ENCODE peak calls at places on chromosomes 2 and 18, in six cellular contexts. W is occipital lobe; Q is stimulated activated CD8-positive, alpha-beta memory T cell treated with anti-CD3 and anti-CD28 coated beads, Interleukin-15, amount 100 ng/mL, for 24 hours; G is T-helper 1 cell; Y is fibroblast of mammary gland; I is SJSA1. Z is an unnamed sample.
A peak's percentile ranks its signal among the peaks of the same experiment; 100 is the strongest.

GRCh38 chr18:74840492-74841167 is 243.0 kb downstream of the ZNF407 start:
- DNase-seq in W (no peak), Q (no peak), G (peak; percentile 41), Y (peak; percentile 80), I (peak; percentile 66), Z (no peak)

GRCh38 chr2:122255924-122256323 is 500.5 kb downstream of the TSN start:
- DNase-seq in W (no peak), Q (no peak), G (no peak), Y (peak; percentile 52), I (no peak), Z (no peak)

GRCh38 chr18:76452357-76452756 is 42.7 kb downstream of the ZNF516 start:
- DNase-seq in W (no peak), Q (no peak), G (no peak), Y (peak; percentile 67), I (no peak), Z (no peak)

GRCh38 chr18:59546164-59546563 is 151.1 kb downstream of the CCBE1 start:
- DNase-seq in W (no peak), Q (no peak), G (no peak), Y (peak; percentile 84), I (no peak), Z (no peak)

GRCh38 chr2:226699321-226699720 is 100.3 kb downstream of the IRS1 start:
- DNase-seq in W (no peak), Q (no peak), G (no peak), Y (peak; percentile 86), I (peak; percentile 88), Z (no peak)

GRCh38 chr2:150889141-150889540 is 372.5 kb downstream of the RBM43 start:
- DNase-seq in W (no peak), Q (no peak), G (no peak), Y (no peak), I (no peak), Z (no peak)

GRCh38 chr2:241036397-241036963 is 38.1 kb downstream of the SNED1 start:
- DNase-seq in W (no peak), Q (no peak), G (peak; percentile 63), Y (peak; percentile 15), I (peak; percentile 89), Z (no peak)

GRCh38 chr2:134035605-134036370 is 218.1 kb upstream of the MGAT5 start:
- DNase-seq in W (no peak), Q (no peak), G (no peak), Y (no peak), I (no peak), Z (no peak)

GRCh38 chr2:36490749-36491148 is 107.2 kb downstream of the FEZ2 start:
- DNase-seq in W (no peak), Q (no peak), G (no peak), Y (no peak), I (no peak), Z (no peak)

GRCh38 chr2:163734911-163735691 is 707 bp downstream of the FIGN start:
- DNase-seq in W (no peak), Q (no peak), G (no peak), Y (peak; percentile 28), I (no peak), Z (no peak)

GRCh38 chr18:25737710-25738251 is 352.6 kb downstream of the SS18 start:
- DNase-seq in W (no peak), Q (no peak), G (no peak), Y (peak; percentile 95), I (peak; percentile 88), Z (no peak)

GRCh38 chr2:231926761-231927565 is 767 bp upstream of the NPPC start:
- DNase-seq in W (no peak), Q (no peak), G (peak; percentile 16), Y (no peak), I (no peak), Z (no peak)

GRCh38 chr2:8457092-8457481 is 224.8 kb upstream of the ID2 start:
- DNase-seq in W (no peak), Q (no peak), G (peak; percentile 15), Y (no peak), I (no peak), Z (no peak)

GRCh38 chr2:29420999-29421856 is 306.0 kb downstream of the CLIP4 start:
- DNase-seq in W (no peak), Q (no peak), G (no peak), Y (peak; percentile 36), I (no peak), Z (no peak)

GRCh38 chr2:64204006-64204632 is 59.9 kb upstream of the PELI1 start:
- DNase-seq in W (peak; percentile 6), Q (no peak), G (peak; percentile 53), Y (peak; percentile 42), I (peak; percentile 68), Z (no peak)

GRCh38 chr18:22713511-22713910 is 219.6 kb upstream of the RBBP8 start:
- DNase-seq in W (no peak), Q (no peak), G (no peak), Y (no peak), I (no peak), Z (no peak)

GRCh38 chr2:170660406-170660805 is 54.7 kb upstream of the SP5 start:
- DNase-seq in W (no peak), Q (no peak), G (no peak), Y (peak; percentile 26), I (no peak), Z (no peak)

GRCh38 chr2:193584522-193584938 is 1389.8 kb upstream of the TMEFF2 start:
- DNase-seq in W (no peak), Q (no peak), G (peak; percentile 1), Y (peak; percentile 48), I (no peak), Z (no peak)

GRCh38 chr2:131322209-131322608 is 41.8 kb downstream of the RAB6D start:
- DNase-seq in W (no peak), Q (no peak), G (no peak), Y (no peak), I (no peak), Z (no peak)

GRCh38 chr2:240819404-240820013 is 510 bp downstream of the KIF1A start:
- DNase-seq in W (no peak), Q (no peak), G (no peak), Y (no peak), I (peak; percentile 37), Z (no peak)

Z was measured in cortex of kidney.